ENCODE peak calls at places on chromosomes 2 and 18, in eight cellular contexts. R, S, I, W, B, G, A and K are unnamed samples.

GRCh38 chr18:74965682-74966081 is 243.3 kb downstream of the PTGR3 start:
- DNase-seq in R (no peak), S (no peak), I (no peak), W (no peak), B (no peak), G (no peak), A (no peak), K (no peak)

GRCh38 chr2:28406276-28407096 is 13.8 kb downstream of the FOSL2 start:
- DNase-seq in R (peak), S (no peak), I (no peak), W (no peak), B (peak), G (peak), A (no peak), K (no peak)

GRCh38 chr2:20928617-20929016 is 105.7 kb upstream of the LDAH start:
- DNase-seq in R (no peak), S (no peak), I (no peak), W (no peak), B (no peak), G (no peak), A (no peak), K (no peak)

GRCh38 chr2:3522851-3523481 is 3.6 kb upstream of the ADI1 start:
- DNase-seq in R (no peak), S (no peak), I (no peak), W (no peak), B (no peak), G (no peak), A (no peak), K (no peak)

GRCh38 chr2:151029406-151030157 is 232.1 kb downstream of the RBM43 start:
- DNase-seq in R (no peak), S (no peak), I (no peak), W (no peak), B (no peak), G (no peak), A (no peak), K (no peak)

GRCh38 chr18:54696616-54697293 is 105.7 kb downstream of the DYNAP start:
- DNase-seq in R (no peak), S (no peak), I (no peak), W (no peak), B (no peak), G (no peak), A (no peak), K (no peak)

GRCh38 chr2:196144513-196145126 is 26.8 kb downstream of the STK17B start:
- DNase-seq in R (no peak), S (no peak), I (no peak), W (no peak), B (no peak), G (no peak), A (no peak), K (no peak)

GRCh38 chr2:165083326-165083725 is 120.5 kb downstream of the SCN3A start:
- DNase-seq in R (no peak), S (no peak), I (no peak), W (no peak), B (no peak), G (no peak), A (no peak), K (no peak)

GRCh38 chr2:103230813-103231212 is 469.0 kb downstream of the TMEM182 start:
- DNase-seq in R (no peak), S (no peak), I (no peak), W (no peak), B (no peak), G (no peak), A (no peak), K (no peak)

GRCh38 chr18:77765468-77765867 is 515.8 kb downstream of the GALR1 start:
- DNase-seq in R (no peak), S (no peak), I (no peak), W (peak), B (peak), G (peak), A (no peak), K (peak)